ENCODE peak calls at places on chromosome 16, in four cellular contexts. G, P, N and B are unnamed samples.

GRCh38 chr16:56814537-56815432 is 50.2 kb upstream of the SLC12A3 start:
- DNase-seq in P (no peak), N (no peak), G (no peak), B (no peak)

GRCh38 chr16:15608398-15609285 is 34.3 kb downstream of the MARF1 start:
- DNase-seq in N (no peak), G (no peak), P (no peak), B (no peak)

GRCh38 chr16:67539691-67540635 is 11.3 kb downstream of the RIPOR1 start:
- DNase-seq in N (no peak), G (no peak), P (no peak), B (no peak)

GRCh38 chr16:57998484-57998883 is 2.0 kb downstream of the ZNF319 start:
- DNase-seq in G (peak), N (peak), P (no peak), B (no peak)

GRCh38 chr16:51109173-51109572 is 41.9 kb downstream of the SALL1 start:
- DNase-seq in G (no peak), N (no peak), P (no peak), B (no peak)

GRCh38 chr16:12120331-12120981 is 143.9 kb downstream of the SNX29 start:
- DNase-seq in P (no peak), G (no peak), N (peak), B (no peak)

GRCh38 chr16:14527411-14528044 is 102.5 kb downstream of the PARN start:
- DNase-seq in G (no peak), P (no peak), N (no peak), B (peak)

GRCh38 chr16:88077328-88078108 is 126.3 kb downstream of the BANP start:
- DNase-seq in G (no peak), N (no peak), P (no peak), B (no peak)

GRCh38 chr16:50267151-50267631 is 840 bp downstream of the ADCY7 start:
- DNase-seq in G (peak), P (no peak), N (no peak), B (no peak)

GRCh38 chr16:80804061-80804450 is 342 bp downstream of the CDYL2 start:
- DNase-seq in G (peak), N (peak), P (peak), B (no peak)

GRCh38 chr16:57736419-57737281 is 1.1 kb downstream of the KATNB1 start:
- DNase-seq in N (peak), P (no peak), G (no peak), B (no peak)

GRCh38 chr16:2019500-2019899 is at the start of gene NPW:
- DNase-seq in P (no peak), G (no peak), N (no peak), B (no peak)

GRCh38 chr16:3431779-3432219 is 11.5 kb downstream of the ZNF597 start:
- DNase-seq in N (peak), G (peak), P (no peak), B (no peak)

GRCh38 chr16:56683424-56684162 is 1.3 kb downstream of the MT1X start:
- DNase-seq in N (no peak), G (no peak), P (no peak), B (no peak)

GRCh38 chr16:85838381-85838780 is 38.9 kb downstream of the COX4I1 start:
- DNase-seq in P (no peak), G (peak), N (no peak), B (no peak)

GRCh38 chr16:85422124-85422373 is 191.1 kb upstream of the GSE1 start:
- DNase-seq in P (no peak), G (no peak), N (no peak), B (no peak)

GRCh38 chr16:1912215-1912543 is 6.0 kb downstream of the HS3ST6 start:
- DNase-seq in G (no peak), N (peak), P (no peak), B (no peak)

GRCh38 chr16:24838554-24839266 is 7.1 kb upstream of the SLC5A11 start:
- DNase-seq in N (no peak), P (no peak), G (peak), B (no peak)

GRCh38 chr16:57480754-57481230 is 5.5 kb downstream of the DOK4 start:
- DNase-seq in N (no peak), G (no peak), P (no peak), B (no peak)

GRCh38 chr16:49020436-49020835 is 261.2 kb downstream of the CBLN1 start:
- DNase-seq in P (no peak), G (no peak), N (no peak), B (peak)

GRCh38 chr16:16127469-16128116 is 95.7 kb downstream of the ABCC6 start:
- DNase-seq in G (peak), N (peak), P (peak), B (peak)

GRCh38 chr16:86664518-86665318 is 86.4 kb downstream of the FOXL1 start:
- DNase-seq in G (peak), P (no peak), N (no peak), B (no peak)

GRCh38 chr16:50467943-50468748 is 80.0 kb upstream of the NKD1 start:
- DNase-seq in P (peak), N (peak), G (peak), B (no peak)

GRCh38 chr16:66741131-66741900 is 10.1 kb downstream of the DYNC1LI2 start:
- DNase-seq in N (peak), G (no peak), P (peak), B (peak)

GRCh38 chr16:57025941-57026777 is 36.8 kb downstream of the NLRC5 start:
- DNase-seq in N (no peak), G (no peak), P (no peak), B (no peak)

GRCh38 chr16:79310734-79311133 is 289.8 kb downstream of the MAF start:
- DNase-seq in N (no peak), P (no peak), G (no peak), B (no peak)

GRCh38 chr16:50395763-50396710 is 27.2 kb upstream of the BRD7 start:
- DNase-seq in G (no peak), P (no peak), N (no peak), B (no peak)

GRCh38 chr16:88374736-88375135 is 8.0 kb upstream of the ZNF469 start:
- DNase-seq in G (no peak), N (peak), P (no peak), B (no peak)

GRCh38 chr16:67183-67791 is 5.1 kb downstream of the RHBDF1 start:
- DNase-seq in P (no peak), N (peak), G (no peak), B (no peak)

GRCh38 chr16:79792952-79793351 is 192.4 kb upstream of the MAF start:
- DNase-seq in N (no peak), P (no peak), G (no peak), B (no peak)

GRCh38 chr16:31861415-31861814 is 12.2 kb upstream of the ZNF267 start:
- DNase-seq in N (no peak), G (no peak), P (no peak), B (no peak)

GRCh38 chr16:1099224-1100083 is 3.4 kb upstream of the C1QTNF8 start:
- DNase-seq in G (no peak), P (no peak), N (no peak), B (no peak)

GRCh38 chr16:67959520-67959919 is 8.9 kb downstream of the SLC12A4 start:
- DNase-seq in P (no peak), G (no peak), N (no peak), B (no peak)

GRCh38 chr16:555528-556478 is 4.4 kb upstream of the PRR35 start:
- DNase-seq in N (no peak), P (no peak), G (no peak), B (no peak)

GRCh38 chr16:88964636-88965035 is 12.4 kb downstream of the CBFA2T3 start:
- DNase-seq in G (no peak), P (no peak), N (no peak), B (no peak)

GRCh38 chr16:4936991-4937781 is at the start of gene PPL:
- DNase-seq in G (no peak), N (peak), P (no peak), B (no peak)

GRCh38 chr16:2814757-2815298 is 2.2 kb upstream of the PRSS21 start:
- DNase-seq in P (no peak), N (peak), G (no peak), B (no peak)

GRCh38 chr16:61792194-61792904 is 243.9 kb downstream of the CDH8 start:
- DNase-seq in G (no peak), N (no peak), P (no peak), B (no peak)

GRCh38 chr16:76488065-76488417 is 210.8 kb downstream of the CNTNAP4 start:
- DNase-seq in N (no peak), P (no peak), G (no peak), B (no peak)

GRCh38 chr16:13245713-13246377 is 344.4 kb downstream of the SHISA9 start:
- DNase-seq in P (no peak), G (no peak), N (no peak), B (no peak)

GRCh38 chr16:13242201-13242600 is 340.8 kb downstream of the SHISA9 start:
- DNase-seq in P (no peak), N (no peak), G (no peak), B (no peak)

DNA sequence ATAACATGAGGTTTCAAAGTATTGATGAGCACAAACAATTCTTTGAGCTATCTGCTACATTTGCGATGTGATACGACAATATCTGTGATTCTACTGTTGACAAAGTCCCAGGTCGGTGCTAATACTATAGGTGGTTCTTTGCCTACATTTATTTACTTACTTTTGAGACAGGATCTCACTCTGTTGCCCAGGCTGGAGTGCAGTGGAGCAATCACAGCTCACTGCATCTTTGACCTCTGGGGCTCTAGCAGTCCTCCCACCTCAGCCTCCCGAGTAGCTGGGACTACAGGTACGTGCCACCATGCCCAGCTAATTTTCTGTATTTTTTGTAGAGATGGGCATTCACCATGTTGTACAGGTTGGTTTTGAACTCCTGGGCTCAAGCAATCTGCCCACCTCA is 343.4 kb downstream of the SHISA9 start:
- DNase-seq in P (no peak), G (no peak), N (no peak), B (no peak)
- TF ChIP-seq CTCF in P (no peak), G (no peak), N (no peak), B (no peak)

DNA sequence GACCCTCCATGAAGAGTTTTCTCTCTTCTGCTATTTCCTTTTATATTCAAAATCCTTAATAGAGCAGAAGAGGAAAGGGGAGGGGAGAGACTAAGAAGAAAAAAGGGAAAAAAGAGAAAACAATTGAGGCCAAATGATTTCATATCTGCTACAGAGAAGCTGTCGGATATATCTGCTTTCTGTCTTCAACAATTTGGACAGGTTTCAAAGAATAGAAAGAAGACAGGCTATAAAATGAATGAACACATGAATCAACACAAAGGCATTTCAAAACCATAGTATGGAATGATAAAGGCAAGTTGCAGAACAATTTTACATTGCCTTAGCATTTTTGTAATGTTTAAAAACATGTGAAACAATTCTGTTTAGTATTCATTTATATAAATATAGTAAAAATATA is 4.7 kb upstream of the CMTR2 start:
- DNase-seq in N (no peak), G (no peak), P (no peak), B (no peak)
- TF ChIP-seq CTCF in N (no peak), G (no peak), P (no peak), B (no peak)

DNA sequence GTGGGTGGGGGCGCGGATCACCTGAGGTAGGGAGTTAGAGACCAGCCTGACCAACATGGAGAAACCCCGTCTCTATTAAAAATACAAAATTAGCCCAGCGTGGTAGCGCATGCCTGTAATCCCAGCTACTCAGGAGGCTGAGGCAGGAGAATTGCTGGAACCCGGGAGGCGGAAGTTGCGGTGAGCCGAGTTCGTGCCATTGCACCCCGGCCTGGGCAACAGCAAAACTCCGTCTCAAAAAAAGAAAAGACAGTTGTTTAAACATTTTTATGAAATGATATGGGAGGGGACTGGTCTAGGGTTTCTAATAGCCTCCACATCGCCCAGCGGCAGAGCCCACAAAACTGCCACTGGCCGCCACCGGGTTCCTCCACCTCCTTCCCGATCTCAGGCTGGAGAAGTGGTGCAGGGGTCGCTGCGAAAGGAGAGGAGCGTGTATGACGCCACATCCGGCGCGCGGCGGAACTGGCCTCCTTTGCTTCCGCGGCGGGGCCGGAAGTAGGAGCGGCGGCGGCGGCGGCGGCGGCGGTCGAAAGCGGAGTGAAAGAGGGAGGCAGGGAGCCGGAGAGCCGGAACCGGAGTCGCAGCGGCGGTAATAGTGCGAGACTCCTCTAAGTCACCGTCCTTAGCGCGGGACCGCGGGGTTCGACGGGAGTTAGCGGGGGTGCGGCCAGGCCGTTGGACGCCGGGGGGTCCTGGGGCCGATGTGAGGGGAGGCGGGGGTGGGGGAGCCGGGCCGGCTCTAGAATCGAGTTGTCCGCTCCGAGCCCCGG is at the start of gene PPP4C:
- DNase-seq in P (peak), G (peak), N (peak), B (peak)
- TF ChIP-seq CTCF in P (no peak), G (no peak), N (peak), B (no peak)

GRCh38 chr16:10744370-10745030 is 858 bp downstream of the NUBP1 start:
- DNase-seq in G (no peak), P (no peak), N (peak), B (no peak)
- TF ChIP-seq CTCF in G (no peak), P (no peak), N (no peak), B (no peak)

GRCh38 chr16:60203525-60204124 is 1469.5 kb upstream of the GOT2 start:
- DNase-seq in G (peak), P (no peak), N (no peak), B (no peak)
- TF ChIP-seq CTCF in G (peak), P (peak), N (peak), B (no peak)